ENCODE peak calls at places on chromosomes 7 and 10, in seven cellular contexts. One of them, this sample, is unnamed.

GRCh38 chr7:41481353-41481752 is 221.5 kb downstream of the INHBA start:
- DNase-seq in right lobe of liver: no peak
- DNase-seq in adrenal gland: no peak
- DNase-seq in body of pancreas: no peak
- DNase-seq in heart left ventricle: no peak
- DNase-seq in sigmoid colon: no peak
- DNase-seq in transverse colon: no peak
- DNase-seq in this sample: no peak

GRCh38 chr10:34721201-34721840 is 93.8 kb downstream of the PARD3 start:
- DNase-seq in right lobe of liver: no peak
- DNase-seq in adrenal gland: no peak
- DNase-seq in body of pancreas: no peak
- DNase-seq in heart left ventricle: no peak
- DNase-seq in sigmoid colon: no peak
- DNase-seq in transverse colon: no peak
- DNase-seq in this sample: no peak

GRCh38 chr10:47031953-47032465 is 120.8 kb downstream of the PTPN20 start:
- DNase-seq in right lobe of liver: no peak
- DNase-seq in adrenal gland: peak; percentile 53
- DNase-seq in body of pancreas: peak; percentile 9
- DNase-seq in heart left ventricle: no peak
- DNase-seq in sigmoid colon: peak; percentile 85
- DNase-seq in transverse colon: peak; percentile 9
- DNase-seq in this sample: peak; percentile 33

GRCh38 chr10:27153855-27154198 is 357 bp downstream of the YME1L1 start:
- DNase-seq in right lobe of liver: no peak
- DNase-seq in adrenal gland: peak; percentile 64
- DNase-seq in body of pancreas: peak; percentile 34
- DNase-seq in heart left ventricle: no peak
- DNase-seq in sigmoid colon: no peak
- DNase-seq in transverse colon: no peak
- DNase-seq in this sample: no peak

GRCh38 chr10:27558612-27559020 is 54.5 kb downstream of the RAB18 start:
- DNase-seq in right lobe of liver: no peak
- DNase-seq in adrenal gland: peak; percentile 79
- DNase-seq in body of pancreas: peak; percentile 57
- DNase-seq in heart left ventricle: no peak
- DNase-seq in sigmoid colon: no peak
- DNase-seq in transverse colon: peak; percentile 58
- DNase-seq in this sample: no peak

GRCh38 chr10:7810443-7810842 is 7.9 kb upstream of the TAF3 start:
- DNase-seq in right lobe of liver: no peak
- DNase-seq in adrenal gland: no peak
- DNase-seq in body of pancreas: no peak
- DNase-seq in heart left ventricle: no peak
- DNase-seq in sigmoid colon: no peak
- DNase-seq in transverse colon: no peak
- DNase-seq in this sample: no peak

GRCh38 chr7:121313793-121314676 is 14.8 kb upstream of the WNT16 start:
- DNase-seq in right lobe of liver: no peak
- DNase-seq in adrenal gland: no peak
- DNase-seq in body of pancreas: no peak
- DNase-seq in heart left ventricle: no peak
- DNase-seq in sigmoid colon: no peak
- DNase-seq in transverse colon: peak; percentile 12
- DNase-seq in this sample: no peak

GRCh38 chr10:106402455-106402854 is 762.1 kb downstream of the SORCS1 start:
- DNase-seq in right lobe of liver: no peak
- DNase-seq in adrenal gland: no peak
- DNase-seq in body of pancreas: no peak
- DNase-seq in heart left ventricle: no peak
- DNase-seq in sigmoid colon: no peak
- DNase-seq in transverse colon: no peak
- DNase-seq in this sample: no peak

GRCh38 chr7:105000927-105001336 is 13.1 kb upstream of the KMT2E start:
- DNase-seq in right lobe of liver: no peak
- DNase-seq in adrenal gland: no peak
- DNase-seq in body of pancreas: no peak
- DNase-seq in heart left ventricle: no peak
- DNase-seq in sigmoid colon: no peak
- DNase-seq in transverse colon: no peak
- DNase-seq in this sample: no peak

GRCh38 chr7:8365499-8366110 is 67.8 kb upstream of the NXPH1 start:
- DNase-seq in right lobe of liver: no peak
- DNase-seq in adrenal gland: no peak
- DNase-seq in body of pancreas: no peak
- DNase-seq in heart left ventricle: no peak
- DNase-seq in sigmoid colon: no peak
- DNase-seq in transverse colon: no peak
- DNase-seq in this sample: no peak

GRCh38 chr10:86288695-86289576 is 77.7 kb downstream of the GRID1 start:
- DNase-seq in right lobe of liver: no peak
- DNase-seq in adrenal gland: peak; percentile 33
- DNase-seq in body of pancreas: no peak
- DNase-seq in heart left ventricle: no peak
- DNase-seq in sigmoid colon: peak; percentile 28
- DNase-seq in transverse colon: no peak
- DNase-seq in this sample: no peak

GRCh38 chr7:54663186-54663585 is 95.8 kb downstream of the SEC61G start:
- DNase-seq in right lobe of liver: no peak
- DNase-seq in adrenal gland: no peak
- DNase-seq in body of pancreas: no peak
- DNase-seq in heart left ventricle: no peak
- DNase-seq in sigmoid colon: no peak
- DNase-seq in transverse colon: no peak
- DNase-seq in this sample: no peak

GRCh38 chr10:19605806-19606205 is 210.4 kb upstream of the PLXDC2 start:
- DNase-seq in right lobe of liver: no peak
- DNase-seq in adrenal gland: no peak
- DNase-seq in body of pancreas: no peak
- DNase-seq in heart left ventricle: no peak
- DNase-seq in sigmoid colon: no peak
- DNase-seq in transverse colon: no peak
- DNase-seq in this sample: no peak

GRCh38 chr10:48595533-48595932 is 9.3 kb downstream of the ARHGAP22 start:
- DNase-seq in right lobe of liver: no peak
- DNase-seq in adrenal gland: no peak
- DNase-seq in body of pancreas: no peak
- DNase-seq in heart left ventricle: no peak
- DNase-seq in sigmoid colon: no peak
- DNase-seq in transverse colon: no peak
- DNase-seq in this sample: no peak

GRCh38 chr7:24668922-24669635 is 88.2 kb downstream of the GSDME start:
- DNase-seq in right lobe of liver: no peak
- DNase-seq in adrenal gland: peak; percentile 55
- DNase-seq in body of pancreas: no peak
- DNase-seq in heart left ventricle: no peak
- DNase-seq in sigmoid colon: no peak
- DNase-seq in transverse colon: peak; percentile 25
- DNase-seq in this sample: no peak

GRCh38 chr7:22060197-22060596 is 114.5 kb upstream of the CDCA7L start:
- DNase-seq in right lobe of liver: no peak
- DNase-seq in adrenal gland: no peak
- DNase-seq in body of pancreas: no peak
- DNase-seq in heart left ventricle: no peak
- DNase-seq in sigmoid colon: no peak
- DNase-seq in transverse colon: no peak
- DNase-seq in this sample: no peak

GRCh38 chr10:24920907-24921881 is 31.2 kb downstream of the PRTFDC1 start:
- DNase-seq in right lobe of liver: peak; percentile 58
- DNase-seq in adrenal gland: peak; percentile 94
- DNase-seq in body of pancreas: peak; percentile 19
- DNase-seq in heart left ventricle: no peak
- DNase-seq in sigmoid colon: no peak
- DNase-seq in transverse colon: peak; percentile 45
- DNase-seq in this sample: no peak

GRCh38 chr10:101161494-101162299 is 30.6 kb downstream of the TLX1 start:
- DNase-seq in right lobe of liver: peak; percentile 76
- DNase-seq in adrenal gland: peak; percentile 82
- DNase-seq in body of pancreas: peak; percentile 75
- DNase-seq in heart left ventricle: peak; percentile 68
- DNase-seq in sigmoid colon: peak; percentile 79
- DNase-seq in transverse colon: peak; percentile 72
- DNase-seq in this sample: peak; percentile 46
- H3K4me3 ChIP-seq in right lobe of liver: no peak overlapping the region
- H3K4me3 ChIP-seq in adrenal gland: no peak overlapping the region
- H3K4me3 ChIP-seq in body of pancreas: no peak overlapping the region
- H3K4me3 ChIP-seq in heart left ventricle: peak overlapping the region; percentile 37
- H3K4me3 ChIP-seq in sigmoid colon: no peak overlapping the region
- H3K4me3 ChIP-seq in transverse colon: peak overlapping the region; percentile 17
- H3K4me3 ChIP-seq in this sample: no peak overlapping the region

DNA sequence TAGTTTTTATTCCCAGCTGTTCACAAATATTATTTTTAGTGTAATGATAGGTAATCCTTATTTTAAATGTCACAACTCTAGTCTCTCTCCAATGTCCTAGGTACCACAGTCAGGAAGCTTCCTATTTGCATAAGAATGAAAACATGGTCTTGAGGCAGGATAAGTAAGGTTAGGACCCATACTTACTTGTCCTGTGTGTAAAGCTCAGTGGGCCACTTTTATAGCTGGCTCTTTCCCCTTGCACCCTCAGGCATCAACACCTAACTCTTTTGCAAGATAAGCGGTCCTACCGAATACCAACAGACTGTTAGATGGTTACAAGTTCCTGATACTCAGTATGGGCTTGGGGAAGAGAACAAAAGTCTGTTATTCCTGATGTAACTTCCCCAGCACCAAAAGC is 986.9 kb downstream of the NRG3 start:
- DNase-seq in right lobe of liver: no peak
- DNase-seq in adrenal gland: no peak
- DNase-seq in body of pancreas: no peak
- DNase-seq in heart left ventricle: no peak
- DNase-seq in sigmoid colon: no peak
- DNase-seq in transverse colon: no peak
- DNase-seq in this sample: no peak
- TF ChIP-seq POLR2A in right lobe of liver: no peak
- TF ChIP-seq POLR2A in adrenal gland: no peak
- TF ChIP-seq POLR2A in body of pancreas: no peak
- TF ChIP-seq POLR2A in heart left ventricle: no peak
- TF ChIP-seq POLR2A in sigmoid colon: no peak
- TF ChIP-seq POLR2A in transverse colon: no peak
- TF ChIP-seq POLR2A in this sample: no peak

GRCh38 chr10:17024461-17024860 is 105.2 kb downstream of the CUBN start:
- DNase-seq in right lobe of liver: no peak
- DNase-seq in adrenal gland: no peak
- DNase-seq in body of pancreas: no peak
- DNase-seq in heart left ventricle: no peak
- DNase-seq in sigmoid colon: no peak
- DNase-seq in transverse colon: no peak
- DNase-seq in this sample: no peak

GRCh38 chr10:17025444-17026295 is 103.9 kb downstream of the CUBN start:
- DNase-seq in right lobe of liver: no peak
- DNase-seq in adrenal gland: peak; percentile 70
- DNase-seq in body of pancreas: no peak
- DNase-seq in heart left ventricle: no peak
- DNase-seq in sigmoid colon: peak; percentile 72
- DNase-seq in transverse colon: peak; percentile 26
- DNase-seq in this sample: no peak

GRCh38 chr10:17028843-17029580 is 100.6 kb downstream of the CUBN start:
- DNase-seq in right lobe of liver: no peak
- DNase-seq in adrenal gland: no peak
- DNase-seq in body of pancreas: no peak
- DNase-seq in heart left ventricle: no peak
- DNase-seq in sigmoid colon: no peak
- DNase-seq in transverse colon: no peak
- DNase-seq in this sample: no peak

GRCh38 chr10:17029581-17030271 is 99.9 kb downstream of the CUBN start:
- DNase-seq in right lobe of liver: no peak
- DNase-seq in adrenal gland: peak; percentile 87
- DNase-seq in body of pancreas: no peak
- DNase-seq in heart left ventricle: peak; percentile 76
- DNase-seq in sigmoid colon: peak; percentile 84
- DNase-seq in transverse colon: peak; percentile 66
- DNase-seq in this sample: no peak

GRCh38 chr10:17026686-17027485 is 102.7 kb downstream of the CUBN start:
- DNase-seq in right lobe of liver: no peak
- DNase-seq in adrenal gland: no peak
- DNase-seq in body of pancreas: no peak
- DNase-seq in heart left ventricle: no peak
- DNase-seq in sigmoid colon: no peak
- DNase-seq in transverse colon: no peak
- DNase-seq in this sample: no peak
- TF ChIP-seq CTCF in right lobe of liver: no peak
- TF ChIP-seq CTCF in adrenal gland: no peak
- TF ChIP-seq CTCF in body of pancreas: no peak
- TF ChIP-seq CTCF in heart left ventricle: no peak
- TF ChIP-seq CTCF in sigmoid colon: no peak
- TF ChIP-seq CTCF in transverse colon: no peak
- TF ChIP-seq CTCF in this sample: no peak

DNA sequence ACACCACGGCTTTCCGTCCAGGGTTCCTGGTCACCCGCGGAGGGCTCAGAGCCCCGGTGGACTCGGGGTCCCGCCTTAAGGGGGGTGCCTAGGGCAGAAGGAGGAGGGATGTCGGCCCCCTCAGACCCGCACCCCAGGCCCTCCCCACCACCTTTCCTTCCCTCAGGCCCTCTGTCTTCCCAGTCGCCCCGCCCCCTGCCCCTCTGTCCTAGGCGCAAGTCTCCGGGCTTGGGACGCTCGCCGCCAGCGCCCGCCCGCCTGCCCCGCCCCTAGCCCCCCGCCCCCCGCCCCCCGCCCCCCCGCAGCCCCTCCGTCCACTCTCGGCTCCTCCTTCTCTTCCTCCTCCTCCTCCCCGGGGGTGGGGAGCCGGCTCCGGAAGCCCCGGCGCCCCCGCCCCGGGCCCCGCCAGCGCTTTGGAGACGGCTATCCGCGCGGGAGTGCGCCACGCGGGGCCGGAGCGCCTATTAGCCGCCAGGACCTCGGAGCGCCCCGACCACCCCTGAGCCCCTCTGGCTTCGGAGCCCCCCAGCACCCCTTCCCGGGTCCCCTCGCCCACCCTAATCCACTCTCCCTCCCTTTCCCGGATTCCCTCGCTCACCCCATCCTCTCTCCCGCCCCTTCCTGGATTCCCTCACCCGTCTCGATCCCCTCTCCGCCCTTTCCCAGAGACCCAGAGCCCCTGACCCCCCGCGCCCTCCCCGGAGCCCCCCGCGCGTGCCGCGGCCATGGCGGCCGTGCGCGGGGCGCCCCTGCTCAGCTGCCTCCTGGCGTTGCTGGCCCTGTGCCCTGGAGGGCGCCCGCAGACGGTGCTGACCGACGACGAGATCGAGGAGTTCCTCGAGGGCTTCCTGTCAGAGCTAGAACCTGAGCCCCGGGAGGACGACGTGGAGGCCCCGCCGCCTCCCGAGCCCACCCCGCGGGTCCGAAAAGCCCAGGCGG is at the start of gene AEBP1:
- DNase-seq in right lobe of liver: peak; percentile 40
- DNase-seq in adrenal gland: no peak
- DNase-seq in body of pancreas: no peak
- DNase-seq in heart left ventricle: peak; percentile 66
- DNase-seq in sigmoid colon: peak; percentile 74
- DNase-seq in transverse colon: peak; percentile 35
- DNase-seq in this sample: no peak
- H3K4me3 ChIP-seq in right lobe of liver: peak within 1 kb of the TSS; percentile 16
- H3K4me3 ChIP-seq in adrenal gland: no peak within 1 kb of the TSS
- H3K4me3 ChIP-seq in body of pancreas: no peak within 1 kb of the TSS
- H3K4me3 ChIP-seq in heart left ventricle: peak within 1 kb of the TSS; percentile 65
- H3K4me3 ChIP-seq in sigmoid colon: peak within 1 kb of the TSS; percentile 45
- H3K4me3 ChIP-seq in transverse colon: peak within 1 kb of the TSS; percentile 59
- H3K4me3 ChIP-seq in this sample: peak within 1 kb of the TSS; percentile 70

GRCh38 chr10:101031128-101031795 is at the start of the genes PDZD7 and SFXN3:
- DNase-seq in right lobe of liver: peak; percentile 99
- DNase-seq in adrenal gland: peak; percentile 98
- DNase-seq in body of pancreas: peak; percentile 98
- DNase-seq in heart left ventricle: peak; percentile 99
- DNase-seq in sigmoid colon: peak; percentile 98
- DNase-seq in transverse colon: peak; percentile 98
- DNase-seq in this sample: peak; percentile 89
- TF ChIP-seq POLR2A in right lobe of liver: peak; percentile 25
- TF ChIP-seq POLR2A in adrenal gland: peak; percentile 55
- TF ChIP-seq POLR2A in body of pancreas: peak; percentile 54
- TF ChIP-seq POLR2A in heart left ventricle: no peak
- TF ChIP-seq POLR2A in sigmoid colon: peak; percentile 76
- TF ChIP-seq POLR2A in transverse colon: peak; percentile 65
- TF ChIP-seq POLR2A in this sample: peak; percentile 8

This sample was measured in breast epithelium.